ENCODE peak calls at places on chromosomes 5 and 9, in nine cellular contexts. W is stimulated activated CD4-positive, alpha-beta T cell treated with anti-CD3 and anti-CD28 coated beads, Interleukin-12 subunit alpha, Interleukin-12 subunit beta, amount 100 ng/mL, for 48 hours; J is AG20443; V is AG10803; P is GM12865; H is HEK293T; R is A172; Y is amniotic stem cell; D is NCI-H460. E is an unnamed sample.

GRCh38 chr9:86695904-86696424 is 251.3 kb downstream of the GAS1 start:
- DNase-seq in Y (no peak), J (no peak), R (no peak), W (no peak), V (peak), P (no peak), D (no peak), H (no peak), E (peak)

GRCh38 chr5:79182141-79182540 is 53.8 kb upstream of the JMY start:
- DNase-seq in W (no peak), Y (no peak), V (no peak), J (no peak), P (no peak), H (no peak), R (no peak), D (no peak), E (no peak)

GRCh38 chr5:92641031-92641962 is 939.7 kb downstream of the NR2F1-AS1 start:
- DNase-seq in D (peak), H (peak), W (no peak), R (peak), P (peak), Y (peak), V (peak), J (peak), E (peak)

GRCh38 chr9:93533863-93534262 is 42.5 kb upstream of the PHF2 start:
- DNase-seq in Y (no peak), H (peak), R (no peak), D (no peak), J (no peak), P (no peak), V (no peak), W (no peak), E (no peak)

GRCh38 chr5:150407097-150407720 is 5.5 kb downstream of the CD74 start:
- DNase-seq in J (no peak), R (no peak), H (no peak), V (no peak), Y (no peak), P (peak), W (no peak), D (no peak), E (no peak)

GRCh38 chr5:64489857-64490256 is 16.0 kb upstream of the RGS7BP start:
- DNase-seq in D (no peak), Y (no peak), J (no peak), H (no peak), P (no peak), V (no peak), W (no peak), R (no peak), E (no peak)

GRCh38 chr5:150046031-150046430 is 40.3 kb downstream of the CSF1R start:
- DNase-seq in W (no peak), R (no peak), P (no peak), H (no peak), Y (no peak), J (no peak), D (no peak), V (no peak), E (no peak)

GRCh38 chr9:30362368-30362767 is 2022.1 kb upstream of the ACO1 start:
- DNase-seq in P (no peak), R (no peak), Y (no peak), W (no peak), D (no peak), V (no peak), J (no peak), H (no peak), E (no peak)

GRCh38 chr5:3512291-3512690 is 83.3 kb upstream of the IRX1 start:
- DNase-seq in H (no peak), P (no peak), R (no peak), W (no peak), D (no peak), J (no peak), V (no peak), Y (no peak), E (no peak)

GRCh38 chr9:136644593-136645342 is 17.9 kb upstream of the EGFL7 start:
- DNase-seq in D (peak), R (peak), P (peak), V (no peak), Y (no peak), W (peak), J (peak), H (no peak), E (peak)

GRCh38 chr9:132769895-132770774 is 99.9 kb downstream of the GTF3C4 start:
- DNase-seq in R (peak), J (peak), W (peak), D (peak), V (peak), H (no peak), Y (peak), P (peak), E (peak)

E was measured in foreskin fibroblast.